ENCODE peak calls at places on chromosomes 3 and 15, in five cellular contexts. One of them, this sample, is unnamed.

GRCh38 chr15:75646944-75647364 is 758 bp upstream of the SNX33 start:
- DNase-seq in GM20000: peak
- DNase-seq in NCI-H1694: no peak
- DNase-seq in amygdala: no peak
- DNase-seq in MCF 10A: peak
- DNase-seq in this sample: no peak

GRCh38 chr15:72902245-72902928 is 118.8 kb upstream of the ADPGK start:
- DNase-seq in GM20000: no peak
- DNase-seq in amygdala: no peak
- DNase-seq in MCF 10A: no peak
- DNase-seq in NCI-H1694: no peak
- DNase-seq in this sample: peak

GRCh38 chr15:93478922-93479321 is 389.9 kb upstream of the RGMA start:
- DNase-seq in MCF 10A: no peak
- DNase-seq in GM20000: no peak
- DNase-seq in amygdala: no peak
- DNase-seq in NCI-H1694: no peak
- DNase-seq in this sample: no peak

GRCh38 chr3:9815986-9816385 is 5.9 kb downstream of the TTLL3 start:
- DNase-seq in NCI-H1694: no peak
- DNase-seq in GM20000: no peak
- DNase-seq in MCF 10A: no peak
- DNase-seq in amygdala: no peak
- DNase-seq in this sample: no peak

GRCh38 chr15:29268706-29269484 is 727 bp downstream of the NSMCE3 start:
- DNase-seq in MCF 10A: peak
- DNase-seq in amygdala: peak
- DNase-seq in GM20000: peak
- DNase-seq in NCI-H1694: no peak
- DNase-seq in this sample: peak

GRCh38 chr3:64885055-64885454 is 197.3 kb upstream of the ADAMTS9 start:
- DNase-seq in MCF 10A: no peak
- DNase-seq in GM20000: no peak
- DNase-seq in amygdala: no peak
- DNase-seq in NCI-H1694: no peak
- DNase-seq in this sample: no peak

GRCh38 chr3:132622756-132623155 is 25.7 kb downstream of the ACKR4 start:
- DNase-seq in amygdala: no peak
- DNase-seq in GM20000: no peak
- DNase-seq in NCI-H1694: no peak
- DNase-seq in MCF 10A: no peak
- DNase-seq in this sample: no peak

GRCh38 chr3:169764164-169764452 is 752 bp downstream of the TERC start:
- DNase-seq in amygdala: no peak
- DNase-seq in MCF 10A: peak
- DNase-seq in GM20000: peak
- DNase-seq in NCI-H1694: no peak
- DNase-seq in this sample: no peak

GRCh38 chr3:99928758-99929408 is 111.2 kb downstream of the CMSS1 start:
- DNase-seq in NCI-H1694: no peak
- DNase-seq in MCF 10A: no peak
- DNase-seq in amygdala: no peak
- DNase-seq in GM20000: no peak
- DNase-seq in this sample: no peak

GRCh38 chr15:43439268-43439667 is 53.7 kb downstream of the TP53BP1 start:
- DNase-seq in amygdala: no peak
- DNase-seq in NCI-H1694: no peak
- DNase-seq in GM20000: no peak
- DNase-seq in MCF 10A: no peak
- DNase-seq in this sample: no peak

GRCh38 chr3:196216081-196216564 is at the start of gene SLC51A:
- DNase-seq in GM20000: no peak
- DNase-seq in amygdala: no peak
- DNase-seq in NCI-H1694: no peak
- DNase-seq in MCF 10A: peak
- DNase-seq in this sample: no peak

GRCh38 chr3:128767351-128767750 is 41.4 kb downstream of the RAB7A start:
- DNase-seq in amygdala: no peak
- DNase-seq in MCF 10A: no peak
- DNase-seq in NCI-H1694: no peak
- DNase-seq in GM20000: no peak
- DNase-seq in this sample: no peak

GRCh38 chr3:139108253-139108969 is 63.7 kb upstream of the PRR23C start:
- DNase-seq in GM20000: no peak
- DNase-seq in amygdala: no peak
- DNase-seq in MCF 10A: no peak
- DNase-seq in NCI-H1694: no peak
- DNase-seq in this sample: no peak

GRCh38 chr15:47514251-47514652 is 203.1 kb upstream of the SEMA6D start:
- DNase-seq in MCF 10A: peak
- DNase-seq in GM20000: no peak
- DNase-seq in amygdala: no peak
- DNase-seq in NCI-H1694: no peak
- DNase-seq in this sample: no peak

GRCh38 chr15:45618813-45619212 is 16.0 kb upstream of the SQOR start:
- DNase-seq in GM20000: no peak
- DNase-seq in NCI-H1694: peak
- DNase-seq in MCF 10A: no peak
- DNase-seq in amygdala: no peak
- DNase-seq in this sample: no peak

GRCh38 chr3:9552252-9552999 is 1.2 kb downstream of the LHFPL4 start:
- DNase-seq in NCI-H1694: no peak
- DNase-seq in amygdala: no peak
- DNase-seq in GM20000: peak
- DNase-seq in MCF 10A: no peak
- DNase-seq in this sample: no peak

GRCh38 chr3:119649764-119650163 is 10.6 kb downstream of the POPDC2 start:
- DNase-seq in MCF 10A: no peak
- DNase-seq in amygdala: no peak
- DNase-seq in GM20000: no peak
- DNase-seq in NCI-H1694: no peak
- DNase-seq in this sample: no peak